ENCODE peak calls at places on chromosomes 3 and 15, in six cellular contexts. Y, A, L, T, U and O are unnamed samples. For H3K27me3 and H3K4me1, the result is how much of the 10 kb centered on the place peaks cover.

GRCh38 chr3:33855884-33856546 is 57.6 kb downstream of the PDCD6IP start:
- DNase-seq in T (peak), Y (no peak), A (no peak), L (no peak), U (no peak), O (no peak)

GRCh38 chr3:130829575-130829947 is 64.3 kb upstream of the ATP2C1 start:
- DNase-seq in U (no peak), A (no peak), L (no peak), Y (no peak), T (no peak), O (no peak)

GRCh38 chr3:52171577-52172261 is 17.5 kb upstream of the POC1A start:
- DNase-seq in A (no peak), U (no peak), T (peak), L (peak), Y (no peak), O (no peak)

GRCh38 chr15:44654858-44655257 is 8.6 kb downstream of the SPG11 start:
- DNase-seq in A (no peak), T (no peak), Y (no peak), L (no peak), U (no peak), O (no peak)

GRCh38 chr15:29405564-29405963 is 135.9 kb upstream of the NSMCE3 start:
- DNase-seq in T (no peak), A (no peak), U (no peak), Y (no peak), L (no peak), O (no peak)

GRCh38 chr3:13013994-13014754 is 59.1 kb downstream of the IQSEC1 start:
- DNase-seq in T (no peak), U (no peak), Y (no peak), L (no peak), A (no peak), O (no peak)

GRCh38 chr3:94062513-94063404 is at the start of the genes DHFR2 and NSUN3:
- DNase-seq in Y (peak), L (peak), U (peak), T (peak), A (peak), O (peak)

GRCh38 chr3:26753109-26753508 is 130.5 kb downstream of the LRRC3B start:
- DNase-seq in A (no peak), T (no peak), Y (no peak), U (no peak), L (no peak), O (no peak)

GRCh38 chr15:69210574-69210973 is 50.1 kb downstream of the GLCE start:
- DNase-seq in T (no peak), Y (no peak), A (no peak), L (no peak), U (no peak), O (no peak)

GRCh38 chr15:99440551-99441426 is 125.0 kb upstream of the MEF2A start:
- DNase-seq in L (no peak), A (no peak), T (no peak), Y (no peak), U (peak), O (peak)

GRCh38 chr3:141050913-141051632 is at the start of gene SPSB4:
- DNase-seq in L (peak), Y (peak), T (no peak), A (no peak), U (no peak), O (peak)

GRCh38 chr3:11600501-11601282 is 43.0 kb downstream of the VGLL4 start:
- DNase-seq in L (peak), U (peak), T (peak), A (peak), Y (peak), O (no peak)

GRCh38 chr3:186534113-186534669 is 10.0 kb downstream of the CRYGS start:
- DNase-seq in A (no peak), T (no peak), L (no peak), Y (no peak), U (no peak), O (no peak)

GRCh38 chr3:119673875-119674274 is 3.3 kb downstream of the COX17 start:
- DNase-seq in L (no peak), A (no peak), Y (no peak), U (no peak), T (no peak), O (no peak)

GRCh38 chr3:195853036-195853435 is 41.3 kb upstream of the MUC4 start:
- DNase-seq in T (no peak), A (no peak), Y (no peak), L (no peak), U (no peak), O (no peak)

GRCh38 chr3:129766135-129766534 is 127.4 kb downstream of the TMCC1 start:
- DNase-seq in Y (no peak), T (no peak), A (no peak), L (no peak), U (no peak), O (no peak)

GRCh38 chr3:179653777-179654117 is 907 bp downstream of the USP13 start:
- DNase-seq in L (no peak), U (no peak), A (peak), T (no peak), Y (no peak), O (no peak)

GRCh38 chr3:38004415-38005075 is 14.0 kb downstream of the VILL start:
- DNase-seq in A (peak), T (peak), Y (no peak), U (peak), L (peak), O (no peak)

GRCh38 chr3:69236808-69237707 is 114.7 kb upstream of the LMOD3 start:
- DNase-seq in U (no peak), T (no peak), A (no peak), L (no peak), Y (no peak), O (no peak)

GRCh38 chr3:181730364-181730763 is 18.6 kb downstream of the SOX2 start:
- DNase-seq in L (no peak), A (no peak), T (no peak), U (no peak), Y (no peak), O (no peak)

GRCh38 chr3:181727122-181728036 is 15.7 kb downstream of the SOX2 start:
- DNase-seq in Y (no peak), T (no peak), A (peak), U (no peak), L (no peak), O (no peak)

GRCh38 chr3:181729071-181729915 is 17.6 kb downstream of the SOX2 start:
- DNase-seq in A (no peak), U (no peak), L (no peak), T (no peak), Y (no peak), O (no peak)

GRCh38 chr3:181726351-181727121 is 14.8 kb downstream of the SOX2 start:
- DNase-seq in A (peak), T (no peak), Y (no peak), U (no peak), L (no peak), O (no peak)

GRCh38 chr3:181728470-181728869 is 16.7 kb downstream of the SOX2 start:
- DNase-seq in U (no peak), L (no peak), T (no peak), A (no peak), Y (no peak), O (no peak)
- H3K27me3 ChIP-seq in U (half or more), L (half or more), T (half or more), A (under half), Y (under half), O (half or more)

DNA sequence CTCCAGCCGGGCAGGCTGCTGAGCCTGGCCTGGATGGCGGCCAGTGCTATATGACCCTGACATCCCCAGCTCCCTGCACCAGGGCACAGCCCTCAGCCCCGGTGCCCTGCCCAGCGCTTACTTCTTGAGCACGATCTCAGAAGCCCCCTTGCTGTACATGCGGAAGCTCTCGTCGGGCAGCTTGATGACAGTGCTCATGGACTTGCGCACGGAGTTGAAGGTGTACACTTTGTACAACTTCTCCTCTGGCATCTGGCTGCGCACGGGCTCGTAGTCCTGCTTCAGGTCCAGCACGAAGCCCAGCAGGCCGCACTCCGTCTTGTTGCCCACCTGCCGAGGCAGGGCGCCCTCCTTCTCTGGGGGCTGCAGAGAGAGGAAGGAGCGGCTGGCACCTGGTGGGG is 38.8 kb upstream of the SEC13 start:
- DNase-seq in T (no peak), U (no peak), L (no peak), Y (no peak), A (no peak), O (no peak)
- H3K4me1 ChIP-seq in T (under half), U (under half), L (under half), Y (under half), A (under half), O (under half)

GRCh38 chr3:48226959-48227358 is 3.7 kb downstream of the CAMP start:
- DNase-seq in L (no peak), A (no peak), T (no peak), Y (no peak), U (no peak), O (no peak)
- H3K27me3 ChIP-seq in L (under half), A (under half), T (under half), Y (under half), U (under half), O (under half)

GRCh38 chr3:196951371-196951770 is 9.0 kb upstream of the NCBP2 start:
- DNase-seq in T (no peak), L (no peak), A (no peak), U (no peak), Y (no peak), O (no peak)
- H3K4me1 ChIP-seq in T (under half), L (under half), A (under half), U (under half), Y (under half), O (under half)

DNA sequence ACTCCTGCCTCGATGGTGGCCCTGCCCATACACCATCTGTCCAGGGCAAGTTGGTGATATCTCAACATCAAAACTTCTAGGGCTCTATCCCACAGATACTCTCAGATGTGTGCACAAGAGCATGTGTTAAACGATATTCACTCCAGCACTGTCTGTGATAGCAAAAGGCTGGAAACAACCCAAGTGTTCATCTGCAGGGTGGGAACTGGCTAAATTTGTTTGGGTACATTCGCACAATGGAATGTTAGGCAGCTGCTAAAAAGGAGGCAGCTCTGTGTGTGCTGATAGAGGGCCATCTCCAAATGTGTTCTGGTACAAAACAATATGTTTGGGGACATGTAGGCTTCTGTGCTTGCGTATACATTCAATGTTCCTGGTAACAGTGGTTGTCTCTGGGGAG is 19.8 kb downstream of the IGDCC4 start:
- DNase-seq in A (no peak), T (no peak), L (no peak), U (no peak), Y (no peak), O (no peak)
- H3K27me3 ChIP-seq in A (under half), T (under half), L (under half), U (under half), Y (under half), O (under half)

GRCh38 chr3:42022355-42022754 is 60.5 kb upstream of the ULK4 start:
- DNase-seq in L (no peak), Y (no peak), T (no peak), A (no peak), U (no peak), O (no peak)

GRCh38 chr3:42019144-42019952 is 57.4 kb upstream of the ULK4 start:
- DNase-seq in T (no peak), A (no peak), Y (no peak), U (no peak), L (no peak), O (no peak)

GRCh38 chr3:42020681-42021307 is 58.9 kb upstream of the ULK4 start:
- DNase-seq in A (no peak), Y (no peak), L (peak), T (peak), U (no peak), O (no peak)

GRCh38 chr3:42023380-42023779 is 61.5 kb upstream of the ULK4 start:
- DNase-seq in A (no peak), T (no peak), L (no peak), Y (no peak), U (no peak), O (no peak)

GRCh38 chr3:42019953-42020260 is 58.0 kb upstream of the ULK4 start:
- DNase-seq in Y (no peak), A (no peak), T (no peak), U (no peak), L (no peak), O (no peak)
- H3K4me1 ChIP-seq in Y (under half), A (under half), T (under half), U (under half), L (under half), O (half or more)

GRCh38 chr15:53038542-53038941 is 248.4 kb upstream of the ONECUT1 start:
- DNase-seq in A (no peak), U (no peak), L (no peak), T (no peak), Y (no peak), O (no peak)

GRCh38 chr15:53033709-53034108 is 243.6 kb upstream of the ONECUT1 start:
- DNase-seq in U (no peak), T (no peak), Y (no peak), A (no peak), L (no peak), O (no peak)

GRCh38 chr15:53034767-53035245 is 244.7 kb upstream of the ONECUT1 start:
- DNase-seq in U (no peak), A (no peak), Y (no peak), T (no peak), L (no peak), O (no peak)

GRCh38 chr15:53037904-53038303 is 247.8 kb upstream of the ONECUT1 start:
- DNase-seq in Y (no peak), U (no peak), A (no peak), T (no peak), L (no peak), O (no peak)

GRCh38 chr15:53036641-53037040 is 246.5 kb upstream of the ONECUT1 start:
- DNase-seq in U (no peak), Y (no peak), T (no peak), L (no peak), A (no peak), O (no peak)
- H3K27me3 ChIP-seq in U (under half), Y (under half), T (under half), L (under half), A (under half), O (under half)